ENCODE peak calls at places on chromosome 19, in four cellular contexts. One of them, this sample, is unnamed.

GRCh38 chr19:12629215-12629614 is 18.5 kb downstream of the ZNF791 start:
- ATAC-seq in upper lobe of left lung: no peak
- ATAC-seq in K562: no peak
- ATAC-seq in A549: no peak
- ATAC-seq in this sample: no peak

GRCh38 chr19:9640956-9641355 is 19.9 kb upstream of the ZNF561 start:
- ATAC-seq in upper lobe of left lung: no peak
- ATAC-seq in K562: no peak
- ATAC-seq in A549: no peak
- ATAC-seq in this sample: no peak

GRCh38 chr19:30102239-30102638 is 160.2 kb downstream of the URI1 start:
- ATAC-seq in upper lobe of left lung: no peak
- ATAC-seq in K562: no peak
- ATAC-seq in A549: no peak
- ATAC-seq in this sample: no peak

GRCh38 chr19:9406798-9407352 is 28.5 kb downstream of the ZNF266 start:
- ATAC-seq in upper lobe of left lung: peak
- ATAC-seq in K562: peak
- ATAC-seq in A549: peak
- ATAC-seq in this sample: peak

GRCh38 chr19:7987084-7987768 is 18.2 kb downstream of the ELAVL1 start:
- ATAC-seq in upper lobe of left lung: no peak
- ATAC-seq in K562: no peak
- ATAC-seq in A549: peak
- ATAC-seq in this sample: no peak

GRCh38 chr19:49705919-49706318 is 15.0 kb downstream of the CPT1C start:
- ATAC-seq in upper lobe of left lung: no peak
- ATAC-seq in K562: no peak
- ATAC-seq in A549: no peak
- ATAC-seq in this sample: no peak

GRCh38 chr19:38642176-38642575 is 5.3 kb upstream of the ACTN4 start:
- ATAC-seq in upper lobe of left lung: no peak
- ATAC-seq in K562: no peak
- ATAC-seq in A549: peak
- ATAC-seq in this sample: no peak

GRCh38 chr19:20325151-20325550 is 158.1 kb downstream of the ZNF486 start:
- ATAC-seq in upper lobe of left lung: no peak
- ATAC-seq in K562: no peak
- ATAC-seq in A549: no peak
- ATAC-seq in this sample: no peak

DNA sequence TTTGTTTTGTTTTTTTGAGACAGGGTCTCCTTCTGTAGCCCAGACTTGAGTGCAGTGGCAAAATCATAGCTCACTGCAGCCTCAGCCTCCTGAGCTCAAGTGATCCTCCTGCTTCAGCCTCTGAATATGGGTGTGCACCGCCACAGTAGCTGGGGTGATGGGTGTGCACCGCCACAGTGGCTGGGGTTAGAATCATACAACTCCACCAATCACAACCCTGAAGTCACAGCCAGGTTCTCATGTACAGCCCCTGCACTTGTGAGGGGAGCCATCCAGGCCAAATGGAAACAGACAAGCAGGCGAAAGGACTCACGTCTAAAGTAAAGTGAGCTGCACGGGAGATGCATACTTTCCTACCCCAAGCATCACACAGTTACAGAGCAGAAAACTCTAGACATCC is 63.1 kb upstream of the RANBP3 start:
- ATAC-seq in upper lobe of left lung: no peak
- ATAC-seq in K562: no peak
- ATAC-seq in A549: no peak
- ATAC-seq in this sample: no peak
- TF ChIP-seq EP300 in upper lobe of left lung: no peak
- TF ChIP-seq EP300 in K562: no peak
- TF ChIP-seq EP300 in A549: no peak
- TF ChIP-seq EP300 in this sample: no peak

DNA sequence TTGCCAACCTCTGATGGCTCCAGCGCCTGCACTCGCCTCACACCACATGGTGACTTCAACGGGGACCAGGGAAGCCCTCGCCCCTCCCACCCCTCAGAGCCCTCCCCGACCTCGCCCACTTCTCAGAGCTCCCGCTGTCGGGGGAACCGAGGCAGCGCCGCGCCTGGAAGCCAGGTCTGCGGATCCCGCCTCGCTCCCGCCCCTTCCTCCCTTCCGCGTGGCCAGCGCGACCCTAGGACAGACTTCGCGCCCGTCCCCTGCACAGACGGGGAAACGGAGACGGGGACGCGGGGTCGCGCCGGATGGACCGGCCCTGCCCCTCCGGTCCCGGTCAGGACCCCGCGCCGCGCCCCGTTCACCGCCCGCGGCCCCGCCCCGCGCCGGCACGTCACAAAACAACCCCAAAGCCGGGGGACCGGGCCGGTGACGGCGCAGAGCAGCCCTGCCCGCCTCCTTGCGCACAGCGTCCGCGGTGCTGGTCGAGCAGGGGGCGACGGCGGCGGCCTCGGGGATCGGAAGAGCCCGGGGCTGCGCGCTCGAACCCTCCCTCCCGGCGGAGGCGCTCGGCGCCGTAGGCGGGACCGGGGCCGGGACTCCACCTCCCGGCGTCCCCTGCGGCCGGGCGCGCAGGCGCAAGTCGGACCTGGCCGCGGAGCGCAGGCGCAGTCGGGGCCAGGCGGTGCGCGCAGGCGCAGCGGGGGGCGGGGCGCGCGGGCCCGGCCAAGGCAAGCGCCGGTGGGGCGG is 379 bp upstream of the CDC34 start:
- ATAC-seq in upper lobe of left lung: peak
- ATAC-seq in K562: peak
- ATAC-seq in A549: peak
- ATAC-seq in this sample: peak
- TF ChIP-seq POLR2A in upper lobe of left lung: peak
- TF ChIP-seq POLR2A in K562: peak
- TF ChIP-seq POLR2A in A549: peak
- TF ChIP-seq POLR2A in this sample: no peak

GRCh38 chr19:57512845-57513244 is 13.1 kb downstream of the ZNF773 start:
- ATAC-seq in upper lobe of left lung: no peak
- ATAC-seq in K562: no peak
- ATAC-seq in A549: no peak
- ATAC-seq in this sample: no peak
- TF ChIP-seq EP300 in upper lobe of left lung: no peak
- TF ChIP-seq EP300 in K562: no peak
- TF ChIP-seq EP300 in A549: no peak
- TF ChIP-seq EP300 in this sample: no peak

DNA sequence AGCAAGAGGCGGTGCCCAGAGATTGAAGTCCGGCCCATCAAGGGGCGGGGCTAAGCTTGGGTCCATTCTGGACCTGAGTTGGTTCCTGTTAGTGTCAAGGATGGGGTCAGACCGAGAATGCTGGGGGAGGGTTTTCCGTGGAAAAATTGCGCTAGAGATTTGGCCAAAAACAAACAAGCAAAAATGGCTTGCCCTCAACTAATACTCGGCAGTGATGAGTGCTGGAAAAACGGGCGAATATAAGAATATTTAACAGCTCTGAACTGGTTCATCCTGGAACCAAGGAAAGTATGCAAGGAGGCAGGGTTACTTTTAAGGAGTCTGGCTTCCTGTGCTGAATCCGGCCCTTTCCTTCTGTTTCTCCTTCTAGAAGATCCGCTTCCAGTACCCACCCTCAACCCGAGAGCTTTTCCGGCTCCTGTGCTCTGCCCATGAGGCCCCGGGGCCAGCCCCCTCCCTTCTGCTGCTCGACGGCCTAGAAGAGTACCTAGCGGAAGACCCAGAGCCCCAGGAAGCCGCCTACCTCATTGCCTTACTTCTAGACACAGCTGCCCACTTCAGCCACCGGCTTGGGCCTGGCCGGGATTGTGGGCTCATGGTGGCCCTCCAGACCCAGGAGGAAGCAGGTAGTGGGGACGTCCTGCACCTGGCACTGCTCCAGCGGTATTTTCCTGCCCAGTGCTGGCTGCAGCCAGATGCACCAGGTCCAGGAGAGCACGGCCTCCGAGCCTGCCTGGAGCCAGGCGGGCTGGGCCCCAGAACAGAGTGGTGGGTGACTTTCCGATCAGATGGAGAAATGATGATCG is 880 bp downstream of the SWSAP1 start:
- ATAC-seq in upper lobe of left lung: no peak
- ATAC-seq in K562: peak
- ATAC-seq in A549: no peak
- ATAC-seq in this sample: peak
- TF ChIP-seq POLR2A in upper lobe of left lung: peak
- TF ChIP-seq POLR2A in K562: no peak
- TF ChIP-seq POLR2A in A549: no peak
- TF ChIP-seq POLR2A in this sample: peak

GRCh38 chr19:58572818-58573657 is at the start of gene MZF1:
- ATAC-seq in upper lobe of left lung: peak
- ATAC-seq in K562: peak
- ATAC-seq in A549: peak
- ATAC-seq in this sample: peak
- TF ChIP-seq EP300 in upper lobe of left lung: no peak
- TF ChIP-seq EP300 in K562: peak
- TF ChIP-seq EP300 in A549: no peak
- TF ChIP-seq EP300 in this sample: no peak

DNA sequence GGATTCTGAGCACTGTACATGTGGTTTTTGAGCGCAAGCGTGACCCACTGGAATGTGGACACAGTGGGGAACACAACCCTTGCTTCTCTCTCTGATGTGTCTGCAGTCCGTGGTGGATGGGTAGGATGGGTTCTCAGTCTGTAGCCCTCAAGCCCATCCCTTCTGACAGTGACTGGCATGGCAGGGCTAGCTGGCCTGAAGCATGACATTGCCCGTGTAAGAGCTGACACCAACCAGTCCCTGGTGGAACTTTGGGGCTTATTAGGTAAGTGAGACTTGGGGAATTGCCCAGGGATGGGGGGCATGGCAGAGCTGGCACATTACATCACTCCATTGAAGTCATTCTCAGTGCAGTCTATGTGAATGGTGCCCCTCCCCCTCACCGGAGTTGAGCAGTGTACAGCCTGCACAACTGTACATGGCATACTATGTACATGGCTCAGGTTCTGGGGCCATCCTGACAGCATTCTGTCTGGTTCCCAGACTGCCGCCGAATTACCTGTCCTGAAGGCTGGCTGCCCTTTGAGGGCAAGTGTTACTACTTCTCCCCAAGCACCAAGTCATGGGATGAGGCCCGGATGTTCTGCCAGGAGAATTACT is 16.8 kb downstream of the CLEC17A start:
- ATAC-seq in upper lobe of left lung: no peak
- ATAC-seq in K562: no peak
- ATAC-seq in A549: no peak
- ATAC-seq in this sample: no peak
- TF ChIP-seq POLR2A in upper lobe of left lung: no peak
- TF ChIP-seq POLR2A in K562: no peak
- TF ChIP-seq POLR2A in A549: no peak
- TF ChIP-seq POLR2A in this sample: no peak

GRCh38 chr19:4342421-4343055 is 824 bp upstream of the MPND start:
- ATAC-seq in upper lobe of left lung: peak
- ATAC-seq in K562: peak
- ATAC-seq in A549: peak
- ATAC-seq in this sample: peak
- TF ChIP-seq EP300 in upper lobe of left lung: no peak
- TF ChIP-seq EP300 in K562: no peak
- TF ChIP-seq EP300 in A549: no peak
- TF ChIP-seq EP300 in this sample: no peak

GRCh38 chr19:18027151-18027550 is 19.2 kb downstream of the ARRDC2 start:
- ATAC-seq in upper lobe of left lung: no peak
- ATAC-seq in K562: no peak
- ATAC-seq in A549: no peak
- ATAC-seq in this sample: no peak

GRCh38 chr19:18029617-18030338 is 21.8 kb downstream of the ARRDC2 start:
- ATAC-seq in upper lobe of left lung: no peak
- ATAC-seq in K562: no peak
- ATAC-seq in A549: peak
- ATAC-seq in this sample: peak
- TF ChIP-seq POLR2A in upper lobe of left lung: no peak
- TF ChIP-seq POLR2A in K562: no peak
- TF ChIP-seq POLR2A in A549: no peak
- TF ChIP-seq POLR2A in this sample: no peak

GRCh38 chr19:10653732-10654609 is at the start of gene ILF3:
- ATAC-seq in upper lobe of left lung: peak
- ATAC-seq in K562: peak
- ATAC-seq in A549: peak
- ATAC-seq in this sample: peak
- TF ChIP-seq EP300 in upper lobe of left lung: no peak
- TF ChIP-seq EP300 in K562: peak
- TF ChIP-seq EP300 in A549: peak
- TF ChIP-seq EP300 in this sample: no peak